ENCODE peak calls at places on chromosomes 7 and 10, in six cellular contexts. P, V, X, D, M and N are unnamed samples.

GRCh38 chr10:28291881-28292297 is 11.0 kb downstream of the MPP7 start:
- DNase-seq in P (peak), V (no peak), X (peak), D (peak), M (peak), N (peak)

GRCh38 chr10:132370426-132371340 is 26.3 kb upstream of the PWWP2B start:
- DNase-seq in P (no peak), V (peak), X (no peak), D (no peak), M (no peak), N (no peak)

GRCh38 chr7:121002755-121003114 is 14.2 kb downstream of the CPED1 start:
- DNase-seq in P (no peak), V (no peak), X (peak), D (no peak), M (peak), N (peak)

GRCh38 chr7:35366167-35367155 is 112.6 kb upstream of the TBX20 start:
- DNase-seq in P (no peak), V (no peak), X (no peak), D (no peak), M (no peak), N (no peak)

GRCh38 chr7:156475666-156476065 is 164.9 kb upstream of the RNF32 start:
- DNase-seq in P (peak), V (no peak), X (peak), D (peak), M (peak), N (no peak)

GRCh38 chr10:106571216-106571954 is 593.1 kb downstream of the SORCS1 start:
- DNase-seq in P (peak), V (no peak), X (peak), D (peak), M (peak), N (peak)

GRCh38 chr10:12041766-12042408 is 722 bp downstream of the UPF2 start:
- DNase-seq in P (peak), V (no peak), X (no peak), D (peak), M (peak), N (no peak)

GRCh38 chr7:98284335-98285036 is 3.0 kb downstream of the BRI3 start:
- DNase-seq in P (peak), V (peak), X (peak), D (peak), M (peak), N (no peak)

GRCh38 chr7:98681951-98682350 is 64.9 kb downstream of the NPTX2 start:
- DNase-seq in P (no peak), V (no peak), X (no peak), D (no peak), M (no peak), N (no peak)

GRCh38 chr10:101566333-101567164 is 21.5 kb downstream of the POLL start:
- DNase-seq in P (no peak), V (no peak), X (peak), D (no peak), M (peak), N (no peak)

GRCh38 chr10:133446979-133447378 is 6.8 kb upstream of the SCART1 start:
- DNase-seq in P (no peak), V (no peak), X (no peak), D (no peak), M (no peak), N (no peak)
- H3K4me3 ChIP-seq in P (no peak), V (no peak), X (no peak), D (no peak), M (no peak), N (no peak)

GRCh38 chr10:119308556-119309422 is 101.4 kb downstream of the GRK5 start:
- DNase-seq in P (no peak), V (no peak), X (no peak), D (no peak), M (no peak), N (no peak)
- H3K4me3 ChIP-seq in P (no peak), V (no peak), X (no peak), D (no peak), M (no peak), N (no peak)

GRCh38 chr10:35613597-35614226 is 8.6 kb downstream of the GJD4 start:
- DNase-seq in P (peak), V (no peak), X (no peak), D (peak), M (peak), N (no peak)

GRCh38 chr10:35614312-35614711 is 9.2 kb downstream of the GJD4 start:
- DNase-seq in P (no peak), V (no peak), X (no peak), D (no peak), M (no peak), N (no peak)

GRCh38 chr10:35612385-35613106 is 7.4 kb downstream of the GJD4 start:
- DNase-seq in P (no peak), V (no peak), X (no peak), D (no peak), M (no peak), N (no peak)

GRCh38 chr10:35611750-35612149 is 6.6 kb downstream of the GJD4 start:
- DNase-seq in P (no peak), V (no peak), X (no peak), D (no peak), M (no peak), N (no peak)

DNA sequence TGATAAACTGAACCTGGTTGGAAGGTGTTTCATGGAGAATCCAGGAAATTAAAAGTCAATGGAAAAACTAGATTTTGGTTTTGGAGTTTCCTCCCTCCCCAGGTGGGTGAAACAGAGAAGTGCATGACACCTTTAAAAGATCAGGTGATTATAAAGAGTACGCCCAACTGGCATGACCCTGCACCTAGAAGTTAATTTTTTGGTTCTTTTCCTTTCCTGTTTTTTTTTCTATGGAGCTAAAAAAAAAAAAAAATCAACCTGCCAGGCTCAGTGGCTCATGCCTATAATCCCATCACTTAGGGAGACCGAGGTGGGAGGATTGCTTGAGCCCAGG is 7.9 kb downstream of the GJD4 start:
- DNase-seq in P (no peak), V (no peak), X (no peak), D (no peak), M (no peak), N (no peak)
- H3K4me3 ChIP-seq in P (no peak), V (no peak), X (no peak), D (no peak), M (no peak), N (no peak)

DNA sequence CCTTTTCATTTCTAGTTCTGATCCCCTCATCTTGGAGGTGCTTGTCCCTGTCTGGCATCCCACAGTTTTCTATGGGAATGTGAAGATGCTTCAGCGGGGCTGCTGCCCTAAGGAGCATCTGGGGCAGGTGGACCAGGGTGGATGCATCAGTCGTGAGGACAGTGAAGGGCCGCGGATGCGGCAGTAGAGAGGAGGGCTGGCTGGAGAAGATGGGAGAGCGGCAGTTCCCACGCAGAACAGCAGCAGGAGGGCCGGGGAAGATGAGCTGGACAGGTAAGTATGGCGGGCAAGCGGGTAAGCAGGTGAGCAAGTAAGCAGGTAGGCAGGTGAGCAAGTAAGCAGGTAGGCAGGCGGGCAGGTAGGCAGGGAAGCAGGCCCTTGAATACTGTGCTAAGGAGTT is 48.9 kb downstream of the ASB13 start:
- DNase-seq in P (no peak), V (no peak), X (no peak), D (no peak), M (no peak), N (no peak)
- H3K4me3 ChIP-seq in P (no peak), V (no peak), X (no peak), D (no peak), M (no peak), N (no peak)

DNA sequence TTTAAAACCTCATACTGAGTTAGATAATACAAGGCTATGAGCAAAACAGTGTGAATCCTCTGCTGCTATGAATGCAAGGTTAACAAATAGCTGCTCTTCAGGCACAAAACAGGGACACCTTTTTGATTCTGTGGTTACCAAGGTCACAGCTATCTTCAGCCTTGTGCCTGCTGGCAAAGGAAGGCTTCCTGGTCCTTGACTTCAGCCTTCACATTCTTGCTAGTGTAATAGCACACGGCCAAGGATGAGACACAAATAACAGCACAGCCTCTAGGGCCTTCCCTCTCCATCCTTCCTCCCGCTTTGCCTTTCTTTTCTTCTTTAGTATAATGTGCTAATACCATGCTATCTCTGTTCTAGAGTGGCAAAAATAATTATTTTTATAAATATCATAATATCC is 130.6 kb upstream of the CAV2 start:
- DNase-seq in P (no peak), V (no peak), X (no peak), D (no peak), M (no peak), N (no peak)
- H3K4me3 ChIP-seq in P (no peak), V (no peak), X (no peak), D (no peak), M (no peak), N (no peak)